ENCODE peak calls at places on chromosomes 7 and 10, in five cellular contexts. B is activated CD4-positive, alpha-beta T cell treated with anti-CD3 and anti-CD28 coated beads, Interleukin-2, amount 50 U/mL, for 24 hours; V is tibial nerve; A is NCI-H774; U is NCI-H345. F is an unnamed sample.

GRCh38 chr10:27643296-27643695 is 102.3 kb downstream of the MKX start:
- DNase-seq in B (no peak), V (no peak), A (no peak), U (no peak), F (no peak)

GRCh38 chr7:74656421-74656910 is 1.1 kb upstream of the GTF2I start:
- DNase-seq in B (peak; percentile 71), V (no peak), A (no peak), U (peak; percentile 37), F (no peak)

GRCh38 chr10:52755297-52756062 is 17.1 kb downstream of the MBL2 start:
- DNase-seq in B (no peak), V (no peak), A (no peak), U (no peak), F (no peak)

GRCh38 chr7:148014473-148014872 is 576.1 kb upstream of the C7orf33 start:
- DNase-seq in B (no peak), V (no peak), A (peak; percentile 1), U (peak; percentile 53), F (no peak)

GRCh38 chr10:101784558-101784957 is 1.3 kb upstream of the NPM3 start:
- DNase-seq in B (no peak), V (no peak), A (no peak), U (no peak), F (no peak)

GRCh38 chr7:50539725-50540124 is 25.5 kb downstream of the DDC start:
- DNase-seq in B (no peak), V (no peak), A (no peak), U (no peak), F (no peak)

GRCh38 chr7:84384417-84384816 is 189.8 kb upstream of the SEMA3A start:
- DNase-seq in B (no peak), V (no peak), A (no peak), U (no peak), F (no peak)

GRCh38 chr10:124213881-124214523 is 120.6 kb upstream of the CHST15 start:
- DNase-seq in B (no peak), V (no peak), A (no peak), U (no peak), F (no peak)

GRCh38 chr10:32377458-32378370 is 30.8 kb upstream of the EPC1 start:
- DNase-seq in B (no peak), V (no peak), A (no peak), U (peak; percentile 20), F (no peak)

GRCh38 chr10:48731654-48732053 is 47.0 kb downstream of the WDFY4 start:
- DNase-seq in B (no peak), V (no peak), A (no peak), U (no peak), F (no peak)

GRCh38 chr7:82594665-82595064 is 151.1 kb upstream of the CACNA2D1 start:
- DNase-seq in B (no peak), V (no peak), A (peak; percentile 42), U (peak; percentile 89), F (no peak)